ENCODE peak calls at places on chromosomes 2 and 18, in four cellular contexts. D is A673, C is heart left ventricle, K is Karpas-422. L is an unnamed sample.
A peak's percentile ranks its signal among the peaks of the same experiment; 100 is the strongest.

GRCh38 chr2:32947484-32948143 is 861 bp downstream of the LTBP1 start:
- DNase-seq in D (peak; percentile 19), C (peak; percentile 36), K (peak; percentile 70), L (peak; percentile 78)

GRCh38 chr2:169069341-169069740 is at the start of gene DHRS9:
- DNase-seq in D (peak; percentile 12), C (no peak), K (no peak), L (no peak)

GRCh38 chr2:232779935-232780334 is 3.6 kb upstream of the KCNJ13 start:
- DNase-seq in D (no peak), C (peak; percentile 10), K (no peak), L (no peak)

GRCh38 chr2:171706152-171706803 is 19.0 kb downstream of the DYNC1I2 start:
- DNase-seq in D (peak; percentile 82), C (no peak), K (peak; percentile 73), L (no peak)

GRCh38 chr2:73092146-73092783 is 20.5 kb downstream of the RAB11FIP5 start:
- DNase-seq in D (no peak), C (no peak), K (no peak), L (no peak)

GRCh38 chr2:225002039-225002655 is 40.1 kb downstream of the DOCK10 start:
- DNase-seq in D (peak; percentile 80), C (peak; percentile 15), K (peak; percentile 82), L (peak; percentile 41)

GRCh38 chr2:25177369-25177641 is 8.9 kb upstream of the POMC start:
- DNase-seq in D (no peak), C (no peak), K (no peak), L (no peak)

GRCh38 chr2:85215074-85216050 is 82.2 kb downstream of the TCF7L1 start:
- DNase-seq in D (peak; percentile 95), C (no peak), K (peak; percentile 55), L (no peak)

GRCh38 chr2:54941248-54941984 is 108.8 kb downstream of the RTN4 start:
- DNase-seq in D (no peak), C (no peak), K (no peak), L (no peak)

GRCh38 chr2:221075203-221075602 is 496.9 kb downstream of the EPHA4 start:
- DNase-seq in D (no peak), C (no peak), K (no peak), L (no peak)

GRCh38 chr2:57882895-57883515 is 163.6 kb upstream of the VRK2 start:
- DNase-seq in D (no peak), C (no peak), K (no peak), L (no peak)

DNA sequence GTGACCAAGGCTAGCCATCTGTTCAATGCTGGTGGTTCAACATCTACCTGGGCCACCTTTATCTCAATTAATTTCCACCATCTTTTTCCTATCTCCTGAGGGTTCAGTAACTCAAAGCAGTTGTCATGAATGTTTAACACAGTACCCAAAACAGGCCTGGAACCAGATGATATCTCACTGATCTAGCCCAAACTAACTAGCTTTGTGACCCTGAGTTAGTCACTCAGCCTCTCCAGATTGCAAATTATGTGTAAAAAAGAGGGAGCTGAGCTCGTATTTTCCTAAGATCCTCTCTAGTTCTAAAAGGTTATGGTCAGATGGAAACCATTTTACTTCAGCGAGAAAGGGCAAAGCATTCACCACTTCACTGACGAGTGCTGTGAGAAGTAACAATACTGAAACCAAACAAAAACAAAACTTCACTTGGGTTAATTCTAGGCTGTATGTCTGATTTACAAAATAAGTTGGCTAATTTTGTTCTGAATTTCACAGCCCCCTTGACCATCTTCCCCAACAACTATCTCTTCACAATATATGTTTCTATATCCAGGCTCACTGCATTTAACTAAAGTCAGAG is 14.8 kb downstream of the SPRED2 start:
- DNase-seq in D (no peak), C (no peak), K (no peak), L (no peak)
- H3K4me1 ChIP-seq in D (peaks cover 35% of the 10 kb centered on the region), C (peaks cover 50% of the 10 kb centered on the region), K (peaks cover 13% of the 10 kb centered on the region), L (peaks cover 33% of the 10 kb centered on the region)

GRCh38 chr2:199991691-199992090 is 36.3 kb downstream of the MAIP1 start:
- DNase-seq in D (no peak), C (no peak), K (no peak), L (no peak)
- H3K4me1 ChIP-seq in D (no peaks in the 10 kb centered on the region), C (peaks cover 9% of the 10 kb centered on the region), K (no peaks in the 10 kb centered on the region), L (no peaks in the 10 kb centered on the region)

GRCh38 chr2:157325786-157326185 is at the start of gene ERMN:
- DNase-seq in D (no peak), C (no peak), K (no peak), L (no peak)
- H3K4me1 ChIP-seq in D (no peaks in the 10 kb centered on the region), C (peaks cover 6% of the 10 kb centered on the region), K (peaks cover 10% of the 10 kb centered on the region), L (peaks cover 27% of the 10 kb centered on the region)

DNA sequence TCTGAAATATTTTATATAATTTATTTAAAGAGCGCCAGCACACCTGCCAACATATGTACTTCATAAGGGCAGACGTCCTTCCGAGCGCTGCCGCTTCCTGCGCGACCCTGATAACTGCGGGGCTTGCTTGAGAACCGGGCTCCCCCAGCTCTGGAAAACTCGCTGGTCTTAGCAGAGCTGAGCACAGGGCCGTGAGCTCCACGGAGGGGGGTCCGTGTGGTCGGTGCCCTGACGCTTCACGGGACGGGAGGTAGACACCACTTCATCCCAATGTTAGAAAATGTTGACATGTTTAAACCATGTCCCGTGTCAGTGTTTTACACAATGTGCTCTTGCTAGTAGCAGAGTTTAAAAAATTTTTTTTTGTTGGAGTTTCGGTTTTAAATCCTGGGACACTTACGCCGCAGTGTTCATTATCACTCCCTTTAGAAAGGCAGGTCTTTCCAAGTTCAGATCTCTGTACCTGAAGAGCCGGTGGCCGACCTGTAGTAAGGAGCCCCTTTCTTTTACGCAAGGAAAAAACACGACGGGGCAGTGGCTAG is 1.6 kb downstream of the NFATC1 start:
- DNase-seq in D (no peak), C (no peak), K (no peak), L (peak; percentile 62)
- H3K4me1 ChIP-seq in D (peaks cover 19% of the 10 kb centered on the region), C (peaks cover 36% of the 10 kb centered on the region), K (peaks cover 73% of the 10 kb centered on the region), L (peaks cover 51% of the 10 kb centered on the region)

GRCh38 chr2:191302459-191303155 is 57.4 kb downstream of the MYO1B start:
- DNase-seq in D (peak; percentile 30), C (no peak), K (peak; percentile 49), L (no peak)

GRCh38 chr2:191298306-191298705 is 53.1 kb downstream of the MYO1B start:
- DNase-seq in D (no peak), C (no peak), K (no peak), L (no peak)

GRCh38 chr2:191301971-191302370 is 56.8 kb downstream of the MYO1B start:
- DNase-seq in D (no peak), C (no peak), K (no peak), L (no peak)

GRCh38 chr2:191299009-191299408 is 53.8 kb downstream of the MYO1B start:
- DNase-seq in D (peak; percentile 33), C (no peak), K (no peak), L (no peak)

GRCh38 chr2:191299866-191300265 is 54.7 kb downstream of the MYO1B start:
- DNase-seq in D (no peak), C (no peak), K (no peak), L (no peak)
- H3K4me1 ChIP-seq in D (no peaks in the 10 kb centered on the region), C (peaks cover 6% of the 10 kb centered on the region), K (no peaks in the 10 kb centered on the region), L (peaks cover 58% of the 10 kb centered on the region)

GRCh38 chr2:20596973-20597867 is 53.7 kb downstream of the HS1BP3 start:
- DNase-seq in D (no peak), C (peak; percentile 82), K (no peak), L (peak; percentile 99)

GRCh38 chr2:20595439-20596192 is 55.3 kb downstream of the HS1BP3 start:
- DNase-seq in D (no peak), C (no peak), K (peak; percentile 86), L (peak; percentile 51)

GRCh38 chr2:20597868-20598183 is 53.1 kb downstream of the HS1BP3 start:
- DNase-seq in D (no peak), C (no peak), K (no peak), L (peak; percentile 22)

GRCh38 chr2:20594957-20595356 is 55.9 kb downstream of the HS1BP3 start:
- DNase-seq in D (no peak), C (no peak), K (no peak), L (no peak)

DNA sequence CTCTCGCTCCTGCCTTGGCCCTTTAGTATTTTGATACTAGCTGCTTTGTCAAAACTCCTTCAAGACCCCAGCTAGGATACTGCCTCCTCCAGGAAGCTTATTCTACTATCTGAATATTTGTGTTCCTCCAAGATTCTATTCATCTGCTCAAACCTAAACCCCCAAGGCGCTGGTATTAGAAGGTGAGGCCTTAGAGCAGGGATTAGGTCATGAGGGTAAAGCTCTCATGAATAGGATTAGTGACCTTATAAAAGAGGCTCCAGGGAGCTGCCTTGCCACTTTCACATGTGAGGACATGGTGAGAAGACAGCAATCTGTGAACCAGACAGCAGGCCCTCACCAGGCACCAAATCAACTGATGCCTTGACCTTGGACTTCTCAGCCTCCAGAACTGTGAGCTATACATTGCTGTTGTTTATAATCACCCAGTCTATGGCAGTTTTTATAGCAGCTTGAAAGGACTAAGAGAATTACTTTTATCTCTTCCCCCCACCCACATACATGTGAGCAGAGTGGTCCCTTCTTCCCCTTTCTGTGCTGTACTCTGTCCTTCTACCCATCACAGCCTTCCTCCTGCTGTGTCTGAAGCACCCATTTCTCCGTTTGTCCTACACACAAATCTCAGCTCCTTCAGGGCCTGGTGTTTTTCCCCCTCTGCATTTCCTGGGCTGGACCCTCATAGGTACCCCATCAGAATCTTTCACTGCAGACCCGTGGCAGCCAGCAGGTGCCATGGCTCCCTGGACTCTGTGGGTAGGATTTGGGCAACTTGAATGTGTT is 54.5 kb downstream of the HS1BP3 start:
- DNase-seq in D (no peak), C (no peak), K (peak; percentile 66), L (no peak)
- H3K4me1 ChIP-seq in D (peaks cover 3% of the 10 kb centered on the region), C (peaks cover 57% of the 10 kb centered on the region), K (peaks cover 49% of the 10 kb centered on the region), L (peaks cover 69% of the 10 kb centered on the region)